ENCODE peak calls at places on chromosome 11, in ten cellular contexts. T, K, E, D, R, A, X, Z, M and L are unnamed samples.

GRCh38 chr11:77269484-77270123 is 31.9 kb downstream of the GDPD4 start:
- DNase-seq in X (no peak), D (no peak), T (no peak), M (no peak), K (peak), Z (no peak), A (no peak), R (no peak), E (no peak), L (no peak)

GRCh38 chr11:12411806-12412727 is 34.7 kb downstream of the PARVA start:
- DNase-seq in A (peak), T (peak), R (peak), D (peak), E (peak), M (no peak), Z (peak), X (peak), K (peak), L (peak)

GRCh38 chr11:117328414-117329010 is 858 bp downstream of the CEP164 start:
- DNase-seq in Z (peak), K (peak), E (peak), A (peak), X (peak), T (no peak), D (no peak), M (no peak), R (peak), L (peak)

GRCh38 chr11:117188620-117189081 is 10.1 kb downstream of the SIDT2 start:
- DNase-seq in Z (no peak), E (no peak), D (peak), X (no peak), T (no peak), K (no peak), R (no peak), A (no peak), M (no peak), L (no peak)

GRCh38 chr11:23112987-23113886 is 253.0 kb upstream of the CCDC179 start:
- DNase-seq in Z (peak), A (peak), E (peak), T (no peak), R (peak), X (peak), K (peak), D (no peak), M (peak), L (no peak)

GRCh38 chr11:73201249-73201648 is 16.8 kb upstream of the P2RY2 start:
- DNase-seq in K (no peak), A (no peak), X (peak), M (no peak), R (no peak), T (no peak), D (peak), E (no peak), Z (no peak), L (no peak)

GRCh38 chr11:7442588-7443215 is 42.6 kb upstream of the OLFML1 start:
- DNase-seq in K (peak), E (peak), R (peak), A (peak), T (peak), M (peak), D (peak), X (peak), Z (peak), L (peak)

GRCh38 chr11:123421589-123421988 is 8.5 kb upstream of the GRAMD1B start:
- DNase-seq in A (no peak), T (no peak), K (no peak), Z (no peak), D (no peak), X (no peak), E (no peak), M (no peak), R (no peak), L (no peak)

GRCh38 chr11:117408356-117408755 is 80.7 kb downstream of the CEP164 start:
- DNase-seq in M (no peak), T (no peak), R (no peak), X (no peak), K (no peak), D (no peak), E (no peak), A (no peak), Z (no peak), L (no peak)

GRCh38 chr11:78109011-78109685 is 29.5 kb upstream of the NDUFC2 start:
- DNase-seq in D (no peak), M (no peak), E (no peak), Z (no peak), X (no peak), A (no peak), R (peak), K (no peak), T (no peak), L (no peak)

GRCh38 chr11:95072948-95073347 is 6.2 kb downstream of the SRSF8 start:
- DNase-seq in T (no peak), K (no peak), Z (no peak), E (no peak), M (no peak), D (no peak), R (no peak), X (no peak), A (no peak), L (no peak)

GRCh38 chr11:72736452-72737069 is 15.6 kb downstream of the ARAP1 start:
- DNase-seq in D (peak), Z (peak), X (peak), E (peak), M (no peak), A (no peak), R (no peak), K (peak), T (peak), L (peak)

GRCh38 chr11:94925422-94926270 is 47.7 kb downstream of the CWC15 start:
- DNase-seq in R (no peak), A (no peak), Z (no peak), X (no peak), M (no peak), D (no peak), E (no peak), K (no peak), T (no peak), L (no peak)

GRCh38 chr11:11081273-11081672 is 223.4 kb upstream of the ZBED5 start:
- DNase-seq in E (no peak), A (no peak), M (no peak), K (no peak), T (no peak), Z (no peak), R (no peak), X (no peak), D (no peak), L (no peak)

GRCh38 chr11:128725630-128726461 is 32.0 kb downstream of the FLI1 start:
- DNase-seq in D (no peak), R (no peak), T (peak), K (no peak), Z (peak), A (no peak), E (peak), M (no peak), X (peak), L (peak)

GRCh38 chr11:14551380-14551779 is 31.2 kb upstream of the PSMA1 start:
- DNase-seq in D (no peak), A (no peak), M (no peak), K (no peak), E (no peak), X (no peak), Z (no peak), T (no peak), R (no peak), L (no peak)

GRCh38 chr11:46251954-46252353 is 25.5 kb upstream of the CREB3L1 start:
- DNase-seq in E (no peak), D (no peak), A (no peak), X (no peak), M (no peak), K (no peak), R (no peak), T (no peak), Z (no peak), L (no peak)

GRCh38 chr11:74689666-74690065 is 41.6 kb downstream of the CHRDL2 start:
- DNase-seq in Z (peak), E (peak), A (no peak), R (no peak), K (peak), M (no peak), D (no peak), T (no peak), X (peak), L (no peak)

GRCh38 chr11:65787649-65788622 is 1.1 kb downstream of the OVOL1 start:
- DNase-seq in M (no peak), D (peak), A (no peak), X (no peak), R (no peak), Z (no peak), T (no peak), E (no peak), K (no peak), L (no peak)

GRCh38 chr11:65487467-65488272 is 11.2 kb upstream of the MALAT1 start:
- DNase-seq in E (peak), M (peak), Z (peak), K (peak), X (peak), T (no peak), A (peak), D (peak), R (peak), L (peak)

GRCh38 chr11:118267486-118267885 is 3.4 kb upstream of the MPZL2 start:
- DNase-seq in X (no peak), A (no peak), K (no peak), E (no peak), R (no peak), T (no peak), D (no peak), Z (no peak), M (no peak), L (no peak)

GRCh38 chr11:117356126-117356761 is 28.6 kb downstream of the CEP164 start:
- DNase-seq in T (no peak), X (no peak), M (no peak), R (no peak), K (no peak), D (no peak), A (peak), Z (peak), E (no peak), L (no peak)

GRCh38 chr11:68402355-68403031 is 58.1 kb upstream of the PPP6R3 start:
- DNase-seq in K (no peak), M (no peak), X (no peak), T (no peak), R (no peak), E (no peak), D (no peak), A (no peak), Z (no peak), L (no peak)

GRCh38 chr11:45331839-45332485 is 45.8 kb upstream of the SYT13 start:
- DNase-seq in K (no peak), R (no peak), D (no peak), E (peak), X (no peak), T (no peak), M (no peak), Z (no peak), A (no peak), L (no peak)

GRCh38 chr11:43944761-43945311 is 2.4 kb downstream of the C11orf96 start:
- DNase-seq in D (peak), R (no peak), Z (peak), E (no peak), X (peak), M (no peak), T (peak), K (no peak), A (peak), L (peak)

GRCh38 chr11:14645247-14645912 is 1.8 kb downstream of the PDE3B start:
- DNase-seq in D (no peak), E (no peak), M (no peak), T (no peak), K (peak), A (no peak), X (peak), R (no peak), Z (peak), L (peak)

GRCh38 chr11:134638796-134639540 is 226.9 kb upstream of the B3GAT1 start:
- DNase-seq in R (no peak), Z (no peak), X (no peak), M (no peak), T (no peak), E (no peak), K (no peak), A (no peak), D (peak), L (no peak)

GRCh38 chr11:116773203-116774112 is 671 bp upstream of the BUD13 start:
- DNase-seq in X (no peak), T (no peak), R (no peak), A (peak), E (no peak), K (peak), M (no peak), Z (peak), D (no peak), L (no peak)

GRCh38 chr11:114264381-114264780 is 31.8 kb upstream of the NNMT start:
- DNase-seq in K (no peak), D (peak), T (no peak), X (no peak), Z (no peak), E (no peak), R (no peak), M (no peak), A (no peak), L (no peak)